ENCODE peak calls at places on chromosomes 3 and 15, in seven cellular contexts. K is NCI-H2029, S is body of pancreas, W is RWPE2, U is ACHN, X is RPMI8226, O is AML-193. R is an unnamed sample.

GRCh38 chr3:55607844-55608243 is 120.7 kb upstream of the WNT5A start:
- DNase-seq in K (no peak), S (no peak), W (no peak), U (no peak), X (no peak), O (no peak), R (no peak)

GRCh38 chr3:157844770-157845522 is 261.3 kb downstream of the SHOX2 start:
- DNase-seq in K (no peak), S (no peak), W (no peak), U (no peak), X (no peak), O (no peak), R (no peak)

GRCh38 chr15:25767356-25768151 is 95.6 kb downstream of the ATP10A start:
- DNase-seq in K (no peak), S (no peak), W (no peak), U (no peak), X (no peak), O (no peak), R (no peak)

GRCh38 chr15:29708519-29708918 is 113.7 kb downstream of the TJP1 start:
- DNase-seq in K (no peak), S (no peak), W (no peak), U (no peak), X (peak), O (no peak), R (no peak)

GRCh38 chr3:172877011-172877410 is 126.5 kb downstream of the ECT2 start:
- DNase-seq in K (no peak), S (no peak), W (no peak), U (no peak), X (no peak), O (no peak), R (no peak)

GRCh38 chr3:49476563-49476962 is 6.5 kb downstream of the DAG1 start:
- DNase-seq in K (no peak), S (no peak), W (no peak), U (peak), X (no peak), O (peak), R (no peak)

GRCh38 chr3:136914739-136915138 is 43.0 kb upstream of the IL20RB start:
- DNase-seq in K (no peak), S (no peak), W (no peak), U (no peak), X (no peak), O (no peak), R (no peak)

GRCh38 chr3:90136468-90137191 is 1029.2 kb downstream of the EPHA3 start:
- DNase-seq in K (no peak), S (peak), W (no peak), U (no peak), X (no peak), O (no peak), R (no peak)

GRCh38 chr15:67107014-67107812 is 41.8 kb downstream of the SMAD3 start:
- DNase-seq in K (no peak), S (peak), W (peak), U (peak), X (no peak), O (no peak), R (peak)

GRCh38 chr3:9247361-9248231 is 1.9 kb downstream of the SRGAP3 start:
- DNase-seq in K (no peak), S (no peak), W (no peak), U (no peak), X (no peak), O (no peak), R (no peak)

GRCh38 chr3:193732391-193732790 is 139.4 kb downstream of the OPA1 start:
- DNase-seq in K (no peak), S (no peak), W (no peak), U (peak), X (no peak), O (no peak), R (peak)

GRCh38 chr3:11584570-11584969 is 59.1 kb downstream of the VGLL4 start:
- DNase-seq in K (no peak), S (no peak), W (no peak), U (no peak), X (no peak), O (no peak), R (no peak)

GRCh38 chr3:71541313-71541712 is 42.2 kb downstream of the FOXP1 start:
- DNase-seq in K (no peak), S (no peak), W (no peak), U (no peak), X (no peak), O (no peak), R (no peak)

GRCh38 chr3:107082527-107082926 is 294.7 kb upstream of the CCDC54 start:
- DNase-seq in K (no peak), S (no peak), W (no peak), U (no peak), X (no peak), O (no peak), R (no peak)

GRCh38 chr3:149142647-149143046 is 13.2 kb downstream of the HPS3 start:
- DNase-seq in K (no peak), S (no peak), W (no peak), U (no peak), X (no peak), O (no peak), R (no peak)

GRCh38 chr15:38536201-38536676 is 28.4 kb downstream of the RASGRP1 start:
- DNase-seq in K (no peak), S (peak), W (no peak), U (peak), X (no peak), O (no peak), R (peak)

GRCh38 chr3:156787926-156788663 is 38.1 kb upstream of the LEKR1 start:
- DNase-seq in K (no peak), S (no peak), W (no peak), U (peak), X (no peak), O (no peak), R (peak)

GRCh38 chr15:69290346-69291164 is 8.2 kb upstream of the PAQR5 start:
- DNase-seq in K (no peak), S (no peak), W (peak), U (no peak), X (no peak), O (no peak), R (no peak)

GRCh38 chr15:40498418-40498817 is 27.6 kb downstream of the CHST14 start:
- DNase-seq in K (no peak), S (no peak), W (no peak), U (no peak), X (no peak), O (no peak), R (no peak)

GRCh38 chr3:59678042-59678707 is 628.4 kb upstream of the CFAP20DC start:
- DNase-seq in K (peak), S (no peak), W (no peak), U (no peak), X (no peak), O (no peak), R (no peak)

GRCh38 chr3:195549931-195550519 is 6.9 kb upstream of the PPP1R2 start:
- DNase-seq in K (no peak), S (no peak), W (no peak), U (no peak), X (peak), O (no peak), R (no peak)

GRCh38 chr3:9116351-9116750 is 133.1 kb downstream of the SRGAP3 start:
- DNase-seq in K (no peak), S (no peak), W (no peak), U (no peak), X (no peak), O (no peak), R (no peak)

GRCh38 chr3:193768069-193768391 is 175.0 kb downstream of the OPA1 start:
- DNase-seq in K (no peak), S (no peak), W (no peak), U (no peak), X (no peak), O (no peak), R (no peak)

GRCh38 chr15:78638658-78639314 is 2.2 kb downstream of the CHRNB4 start:
- DNase-seq in K (no peak), S (peak), W (peak), U (peak), X (peak), O (peak), R (peak)

GRCh38 chr3:36907911-36908646 is 36.8 kb downstream of the TRANK1 start:
- DNase-seq in K (peak), S (peak), W (no peak), U (peak), X (peak), O (peak), R (peak)

R was measured in kidney epithelial cell.